ENCODE peak calls at places on chromosome 17, in nine cellular contexts. Y is activated CD8-positive, alpha-beta memory T cell treated with anti-CD3 and anti-CD28 coated beads for 24 hours; T is BJ; R is GM13976; E is astrocyte of the spinal cord; H is C1 segment of cervical spinal cord; F is activated effector memory CD4-positive, alpha-beta T cell treated with anti-CD3 and anti-CD28 coated beads, Interleukin-2, amount 50 U/mL, for 16 hours; J is ACHN; S is stimulated activated CD8-positive, alpha-beta memory T cell treated with anti-CD3 and anti-CD28 coated beads, Interleukin-2, amount 100 ng/mL, for 48 hours. M is an unnamed sample.

GRCh38 chr17:9513266-9513665 is 62.4 kb downstream of the STX8 start:
- DNase-seq in H (no peak), S (no peak), Y (no peak), J (no peak), E (no peak), R (no peak), T (no peak), F (no peak), M (no peak)

GRCh38 chr17:61966201-61966600 is 38.4 kb upstream of the INTS2 start:
- DNase-seq in Y (no peak), E (no peak), H (no peak), R (no peak), J (no peak), F (no peak), T (no peak), S (no peak), M (no peak)

GRCh38 chr17:43199633-43200032 is 12.0 kb upstream of the TMEM106A start:
- DNase-seq in E (no peak), F (no peak), H (no peak), Y (no peak), R (no peak), S (no peak), T (no peak), J (no peak), M (no peak)

GRCh38 chr17:7440113-7440822 is 956 bp downstream of the FGF11 start:
- DNase-seq in J (peak; percentile 71), F (peak; percentile 71), T (no peak), E (peak; percentile 6), S (no peak), Y (peak; percentile 72), H (peak; percentile 59), R (peak; percentile 81), M (no peak)

GRCh38 chr17:8859029-8859803 is 8.3 kb downstream of the PIK3R6 start:
- DNase-seq in E (peak; percentile 55), H (peak; percentile 9), T (peak; percentile 19), J (no peak), Y (no peak), S (no peak), R (no peak), F (peak; percentile 48), M (no peak)

GRCh38 chr17:17220529-17220928 is 14.4 kb upstream of the PLD6 start:
- DNase-seq in E (no peak), R (no peak), T (no peak), Y (no peak), S (no peak), H (no peak), J (no peak), F (no peak), M (no peak)

GRCh38 chr17:81043725-81044427 is 8.9 kb downstream of the BAIAP2 start:
- DNase-seq in T (no peak), R (no peak), J (peak; percentile 98), Y (no peak), F (no peak), S (no peak), E (peak; percentile 77), H (no peak), M (no peak)

GRCh38 chr17:30376621-30377452 is 1.9 kb upstream of the CPD start:
- DNase-seq in J (no peak), F (peak; percentile 76), Y (peak; percentile 73), R (peak; percentile 40), T (peak; percentile 31), E (peak; percentile 85), H (peak; percentile 12), S (no peak), M (no peak)

GRCh38 chr17:44599298-44600175 is 42.3 kb downstream of the FZD2 start:
- DNase-seq in H (no peak), T (peak; percentile 51), E (peak; percentile 98), Y (no peak), S (no peak), R (no peak), J (peak; percentile 92), F (no peak), M (no peak)

GRCh38 chr17:39045948-39046679 is 78.9 kb upstream of the FBXO47 start:
- DNase-seq in J (no peak), F (no peak), R (no peak), Y (no peak), T (no peak), E (no peak), S (no peak), H (no peak), M (no peak)

GRCh38 chr17:42459256-42459982 is 741 bp downstream of the ATP6V0A1 start:
- DNase-seq in T (no peak), R (no peak), S (no peak), F (peak; percentile 69), J (peak; percentile 65), H (peak; percentile 49), Y (no peak), E (peak; percentile 53), M (no peak)

GRCh38 chr17:36697907-36698526 is 96.6 kb downstream of the MRM1 start:
- DNase-seq in R (no peak), T (no peak), H (no peak), E (no peak), J (peak; percentile 20), Y (no peak), F (no peak), S (no peak), M (no peak)

GRCh38 chr17:58007781-58008706 is 998 bp upstream of the SRSF1 start:
- DNase-seq in H (no peak), E (no peak), J (no peak), R (peak; percentile 25), T (no peak), F (no peak), Y (no peak), S (no peak), M (no peak)

GRCh38 chr17:7864995-7865650 is 7.3 kb downstream of the CYB5D1 start:
- DNase-seq in J (no peak), F (no peak), H (no peak), Y (peak; percentile 47), R (no peak), E (no peak), T (no peak), S (no peak), M (no peak)

GRCh38 chr17:53818271-53818670 is 4.5 kb upstream of the KIF2B start:
- DNase-seq in F (no peak), R (no peak), E (no peak), Y (no peak), H (no peak), T (no peak), J (no peak), S (no peak), M (no peak)

GRCh38 chr17:42577140-42577531 is 393 bp downstream of the PSMC3IP start:
- DNase-seq in T (no peak), F (no peak), J (no peak), S (no peak), Y (no peak), R (no peak), H (no peak), E (no peak), M (no peak)

GRCh38 chr17:32266389-32267269 is 997 bp downstream of the RHBDL3 start:
- DNase-seq in Y (peak; percentile 70), S (peak; percentile 15), E (no peak), F (peak; percentile 68), J (no peak), H (no peak), R (peak; percentile 61), T (no peak), M (no peak)

GRCh38 chr17:40473573-40474365 is 27.7 kb downstream of the TNS4 start:
- DNase-seq in S (no peak), T (no peak), Y (no peak), R (no peak), J (no peak), E (no peak), H (no peak), F (no peak), M (no peak)

GRCh38 chr17:70987867-70988340 is 818.6 kb downstream of the KCNJ2 start:
- DNase-seq in Y (no peak), S (no peak), H (no peak), R (no peak), E (no peak), T (no peak), F (no peak), J (no peak), M (no peak)

GRCh38 chr17:43367588-43368242 is 31.1 kb upstream of the ARL4D start:
- DNase-seq in S (no peak), F (no peak), J (peak; percentile 99), H (no peak), T (peak; percentile 51), R (peak; percentile 66), E (peak; percentile 92), Y (peak; percentile 68), M (no peak)

GRCh38 chr17:62807812-62808575 is at the start of gene MARCHF10:
- DNase-seq in J (peak; percentile 36), H (no peak), F (peak; percentile 69), R (peak; percentile 80), S (peak; percentile 27), Y (peak; percentile 69), E (no peak), T (no peak), M (no peak)

GRCh38 chr17:27855454-27855853 is 37.7 kb downstream of the LYRM9 start:
- DNase-seq in S (no peak), T (no peak), H (no peak), Y (no peak), E (no peak), R (no peak), F (no peak), J (no peak), M (no peak)

GRCh38 chr17:4980644-4981216 is 6.7 kb downstream of the CAMTA2 start:
- DNase-seq in F (no peak), J (peak; percentile 60), S (no peak), E (peak; percentile 52), T (no peak), R (peak; percentile 77), Y (peak; percentile 71), H (no peak), M (no peak)

GRCh38 chr17:58889928-58890327 is 134.3 kb downstream of the PPM1E start:
- DNase-seq in R (no peak), J (no peak), H (no peak), S (no peak), T (no peak), Y (no peak), F (no peak), E (no peak), M (no peak)

GRCh38 chr17:40530988-40531971 is 29.9 kb upstream of the TNS4 start:
- DNase-seq in S (peak; percentile 65), Y (peak; percentile 90), R (peak; percentile 61), E (no peak), J (no peak), H (no peak), T (no peak), F (peak; percentile 89), M (no peak)

GRCh38 chr17:50027639-50028206 is 28.2 kb upstream of the ITGA3 start:
- DNase-seq in J (peak; percentile 99), E (peak; percentile 96), Y (no peak), T (peak; percentile 68), H (no peak), F (no peak), R (peak; percentile 36), S (no peak), M (no peak)

GRCh38 chr17:17108681-17109049 is 66.4 kb downstream of the MPRIP start:
- DNase-seq in Y (no peak), T (no peak), H (peak; percentile 41), R (no peak), S (no peak), E (no peak), F (no peak), J (no peak), M (no peak)

GRCh38 chr17:81569986-81570514 is 17.9 kb upstream of the FAAP100 start:
- DNase-seq in Y (no peak), J (no peak), E (no peak), S (no peak), T (no peak), H (no peak), F (no peak), R (no peak), M (no peak)

GRCh38 chr17:82668631-82669099 is 20.4 kb upstream of the WDR45B start:
- DNase-seq in Y (peak; percentile 71), J (peak; percentile 25), R (peak; percentile 85), E (peak; percentile 38), T (no peak), H (peak; percentile 48), S (peak; percentile 41), F (peak; percentile 66), M (no peak)

GRCh38 chr17:75876190-75876937 is 2.0 kb downstream of the TRIM47 start:
- DNase-seq in E (no peak), T (no peak), R (peak; percentile 70), Y (peak; percentile 85), S (no peak), J (peak; percentile 58), F (peak; percentile 89), H (no peak), M (no peak)

GRCh38 chr17:66541461-66542182 is 239.2 kb downstream of the PRKCA start:
- DNase-seq in R (peak; percentile 45), S (no peak), E (peak; percentile 72), H (no peak), F (no peak), J (peak; percentile 62), Y (peak; percentile 54), T (peak; percentile 59), M (no peak)

M was measured in NK-92 treated with Interleukin-12 subunit alpha and Interleukin-12 subunit beta, amount 100 ng/mL, for 24 hours.